ENCODE peak calls at places on chromosomes 4 and X, in six cellular contexts. A is adrenal gland, X is pancreas, C is colonic mucosa, L is astrocyte, G is upper lobe of right lung. S is an unnamed sample. For H3K36me3 and H3K27me3, the result is how much of the 10 kb centered on the place peaks cover.

GRCh38 chr4:13543091-13543581 is 1.2 kb downstream of the NKX3-2 start:
- DNase-seq in C (no peak), A (no peak), L (no peak), X (no peak), G (no peak), S (no peak)

GRCh38 chr4:71857713-71858451 is 74.0 kb upstream of the GC start:
- DNase-seq in A (no peak), X (no peak), G (no peak), C (no peak), L (no peak), S (no peak)

GRCh38 chr4:149754526-149754925 is 61.1 kb downstream of the IQCM start:
- DNase-seq in G (no peak), X (no peak), L (peak), C (no peak), A (no peak), S (no peak)

GRCh38 chrX:31423575-31424284 is 351.9 kb upstream of the FTHL17 start:
- DNase-seq in A (peak), X (no peak), G (no peak), L (peak), C (peak), S (peak)

GRCh38 chr4:174365018-174365587 is 81.4 kb downstream of the CEP44 start:
- DNase-seq in L (peak), A (peak), G (no peak), C (no peak), X (no peak), S (no peak)

GRCh38 chr4:8690216-8690786 is 97.7 kb downstream of the CPZ start:
- DNase-seq in X (no peak), C (no peak), G (peak), A (no peak), L (no peak), S (no peak)

GRCh38 chr4:124943145-124943889 is 230.8 kb upstream of the ANKRD50 start:
- DNase-seq in L (peak), X (no peak), A (no peak), C (no peak), G (no peak), S (no peak)

GRCh38 chr4:168845897-168846296 is 164.2 kb downstream of the CBR4 start:
- DNase-seq in C (no peak), X (no peak), L (no peak), A (no peak), G (no peak), S (no peak)

GRCh38 chr4:129094347-129094746 is 1.0 kb upstream of the SCLT1 start:
- DNase-seq in L (no peak), X (no peak), C (no peak), G (no peak), A (no peak), S (no peak)

GRCh38 chr4:10098770-10099139 is 17.8 kb downstream of the WDR1 start:
- DNase-seq in G (no peak), X (no peak), L (peak), C (no peak), A (peak), S (peak)
- H3K36me3 ChIP-seq in G (half or more), X (under half), L (half or more), C (under half), A (under half), S (half or more)

GRCh38 chr4:26238426-26238781 is 82.4 kb upstream of the RBPJ start:
- DNase-seq in G (no peak), C (peak), A (no peak), L (no peak), X (no peak), S (no peak)
- H3K4me3 ChIP-seq in G (no peak), C (no peak), A (no peak), L (no peak), X (no peak), S (no peak)

DNA sequence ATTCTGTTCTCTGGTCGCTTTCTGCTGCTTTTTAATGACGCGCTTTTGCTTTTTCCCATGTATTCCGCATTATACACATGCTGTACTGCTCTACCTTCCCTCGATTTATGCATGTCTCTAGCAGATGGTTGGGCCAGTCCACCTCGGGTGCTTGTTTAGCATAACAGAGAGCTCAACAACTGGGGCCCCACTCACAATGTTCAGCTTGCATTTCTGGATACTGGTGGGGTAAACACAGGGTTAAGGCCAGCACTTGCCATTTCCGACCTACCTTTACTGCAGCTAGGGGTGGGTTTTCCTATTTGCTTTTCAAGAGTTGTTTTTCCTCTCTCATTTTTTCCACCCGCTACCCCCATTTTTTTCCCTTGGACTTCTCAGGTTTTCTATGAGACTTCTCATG is 255.7 kb downstream of the SOX3 start:
- DNase-seq in C (no peak), A (no peak), G (no peak), L (no peak), X (no peak), S (no peak)
- H3K27me3 ChIP-seq in C (under half), A (under half), G (under half), L (under half), X (under half), S (under half)

GRCh38 chr4:158877069-158877468 is 108.2 kb downstream of the FNIP2 start:
- DNase-seq in L (no peak), A (no peak), C (no peak), G (no peak), X (no peak), S (no peak)
- H3K36me3 ChIP-seq in L (under half), A (under half), C (under half), G (under half), X (under half), S (under half)

S was measured in MG63.